ENCODE peak calls at places on chromosomes 6 and 20, in four cellular contexts. One of them, this sample, is unnamed.

GRCh38 chr20:36754656-36755222 is 8.8 kb upstream of the NDRG3 start:
- DNase-seq in endothelial cell: peak
- DNase-seq in Calu3: peak
- DNase-seq in Peyer's patch: no peak
- DNase-seq in this sample: peak

GRCh38 chr20:46111028-46111835 is 6.9 kb upstream of the CD40 start:
- DNase-seq in endothelial cell: no peak
- DNase-seq in Calu3: no peak
- DNase-seq in Peyer's patch: no peak
- DNase-seq in this sample: peak

GRCh38 chr6:160788806-160789205 is 86.8 kb downstream of the PLG start:
- DNase-seq in endothelial cell: no peak
- DNase-seq in Calu3: no peak
- DNase-seq in Peyer's patch: no peak
- DNase-seq in this sample: no peak

GRCh38 chr6:87756858-87757257 is 54.8 kb upstream of the AKIRIN2 start:
- DNase-seq in endothelial cell: no peak
- DNase-seq in Calu3: no peak
- DNase-seq in Peyer's patch: no peak
- DNase-seq in this sample: peak

GRCh38 chr6:33147807-33148666 is 44.2 kb downstream of the COL11A2 start:
- DNase-seq in endothelial cell: no peak
- DNase-seq in Calu3: peak
- DNase-seq in Peyer's patch: no peak
- DNase-seq in this sample: no peak

GRCh38 chr20:32252189-32252588 is 25.3 kb upstream of the KIF3B start:
- DNase-seq in endothelial cell: no peak
- DNase-seq in Calu3: no peak
- DNase-seq in Peyer's patch: no peak
- DNase-seq in this sample: no peak

GRCh38 chr6:1498491-1499113 is 109.2 kb downstream of the FOXF2 start:
- DNase-seq in endothelial cell: no peak
- DNase-seq in Calu3: no peak
- DNase-seq in Peyer's patch: no peak
- DNase-seq in this sample: no peak

GRCh38 chr20:62953839-62954703 is 1.6 kb downstream of the SLC17A9 start:
- DNase-seq in endothelial cell: peak
- DNase-seq in Calu3: no peak
- DNase-seq in Peyer's patch: peak
- DNase-seq in this sample: peak

GRCh38 chr20:62707981-62708521 is 585 bp upstream of the NTSR1 start:
- DNase-seq in endothelial cell: peak
- DNase-seq in Calu3: peak
- DNase-seq in Peyer's patch: no peak
- DNase-seq in this sample: no peak

GRCh38 chr6:138523347-138524210 is 24.3 kb upstream of the NHSL1 start:
- DNase-seq in endothelial cell: no peak
- DNase-seq in Calu3: no peak
- DNase-seq in Peyer's patch: no peak
- DNase-seq in this sample: no peak

GRCh38 chr20:15899972-15900371 is 673.3 kb downstream of the KIF16B start:
- DNase-seq in endothelial cell: no peak
- DNase-seq in Calu3: no peak
- DNase-seq in Peyer's patch: no peak
- DNase-seq in this sample: no peak

GRCh38 chr6:436308-437041 is 44.9 kb downstream of the IRF4 start:
- DNase-seq in endothelial cell: no peak
- DNase-seq in Calu3: no peak
- DNase-seq in Peyer's patch: no peak
- DNase-seq in this sample: no peak

DNA sequence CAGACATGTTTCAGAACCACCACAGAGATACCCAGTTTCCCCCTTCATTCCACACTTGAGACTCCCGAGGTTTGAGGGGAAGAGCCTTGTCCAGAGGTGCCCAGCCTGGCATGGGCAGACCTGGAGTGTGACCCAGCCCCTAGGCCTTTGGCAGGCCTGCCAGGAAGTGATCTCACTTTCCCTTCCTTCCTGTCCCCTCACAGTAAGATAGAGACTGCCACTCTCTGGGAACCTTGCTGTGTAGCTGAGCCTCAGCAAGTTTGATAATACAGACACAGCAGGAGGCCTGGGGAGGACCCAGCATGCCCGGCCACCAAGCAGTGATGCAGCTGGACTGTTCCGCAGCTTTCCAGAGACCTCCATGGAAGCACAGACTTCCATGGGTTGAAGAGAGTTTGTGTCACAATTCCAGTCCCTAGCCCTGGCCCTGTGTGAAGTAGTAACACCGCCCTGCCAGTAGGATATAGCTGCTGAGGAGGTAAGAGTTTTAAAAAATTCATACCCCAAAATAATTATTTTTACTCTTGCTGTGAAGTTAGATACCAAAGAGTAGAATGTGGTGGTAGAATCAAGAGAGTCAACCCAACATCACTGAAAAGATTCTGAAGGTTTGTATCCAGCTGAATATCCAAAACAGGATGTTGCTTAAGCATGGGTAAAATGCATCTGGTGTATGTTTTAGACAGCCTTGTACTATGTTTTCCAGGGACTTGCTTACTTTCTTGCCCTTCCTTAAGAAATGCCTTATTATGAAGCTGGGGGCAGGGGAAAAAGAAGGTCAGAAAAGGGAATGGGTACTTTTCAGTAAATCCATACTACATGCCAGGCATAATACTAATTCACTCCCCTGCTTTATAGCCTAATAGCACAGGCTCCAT is 16.3 kb downstream of the PKIG start:
- DNase-seq in endothelial cell: no peak
- DNase-seq in Calu3: no peak
- DNase-seq in Peyer's patch: no peak
- DNase-seq in this sample: no peak
- TF ChIP-seq CTCF in endothelial cell: peak
- TF ChIP-seq CTCF in Calu3: no peak
- TF ChIP-seq CTCF in Peyer's patch: no peak
- TF ChIP-seq CTCF in this sample: no peak

GRCh38 chr6:96897396-96898240 is at the start of gene NDUFAF4:
- DNase-seq in endothelial cell: peak
- DNase-seq in Calu3: peak
- DNase-seq in Peyer's patch: peak
- DNase-seq in this sample: peak

GRCh38 chr6:96899599-96899998 is 1.9 kb upstream of the NDUFAF4 start:
- DNase-seq in endothelial cell: no peak
- DNase-seq in Calu3: no peak
- DNase-seq in Peyer's patch: no peak
- DNase-seq in this sample: no peak

GRCh38 chr6:96900873-96901272 is 3.2 kb upstream of the NDUFAF4 start:
- DNase-seq in endothelial cell: no peak
- DNase-seq in Calu3: no peak
- DNase-seq in Peyer's patch: no peak
- DNase-seq in this sample: no peak

GRCh38 chr6:96898241-96898851 is 655 bp upstream of the NDUFAF4 start:
- DNase-seq in endothelial cell: no peak
- DNase-seq in Calu3: peak
- DNase-seq in Peyer's patch: no peak
- DNase-seq in this sample: no peak

DNA sequence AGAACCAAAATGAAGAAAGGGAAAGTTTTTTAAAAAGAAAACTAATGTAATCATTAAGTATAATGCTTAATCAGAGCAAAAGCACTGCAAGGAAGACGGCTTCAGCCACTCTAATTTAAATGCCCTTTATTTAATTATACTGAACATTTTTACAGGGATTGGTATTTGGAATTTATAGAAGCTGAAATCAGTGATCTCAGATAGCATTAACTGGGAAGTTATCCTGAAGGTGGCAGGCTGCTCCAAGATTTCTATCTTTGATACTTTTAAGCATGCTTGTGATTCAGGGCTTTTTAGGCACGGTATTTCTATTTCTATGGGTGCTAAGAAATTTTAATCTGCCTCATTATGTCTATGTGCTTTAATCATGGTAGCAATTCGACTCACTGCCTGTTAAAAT is 1.3 kb upstream of the NDUFAF4 start:
- DNase-seq in endothelial cell: peak
- DNase-seq in Calu3: peak
- DNase-seq in Peyer's patch: no peak
- DNase-seq in this sample: peak
- TF ChIP-seq CTCF in endothelial cell: no peak
- TF ChIP-seq CTCF in Calu3: no peak
- TF ChIP-seq CTCF in Peyer's patch: peak
- TF ChIP-seq CTCF in this sample: peak

GRCh38 chr6:145733770-145734169 is 1.6 kb downstream of the EPM2A start:
- DNase-seq in endothelial cell: no peak
- DNase-seq in Calu3: no peak
- DNase-seq in Peyer's patch: no peak
- DNase-seq in this sample: no peak

GRCh38 chr6:145733207-145733606 is 2.1 kb downstream of the EPM2A start:
- DNase-seq in endothelial cell: no peak
- DNase-seq in Calu3: no peak
- DNase-seq in Peyer's patch: no peak
- DNase-seq in this sample: no peak

GRCh38 chr6:145734486-145735355 is 599 bp downstream of the EPM2A start:
- DNase-seq in endothelial cell: peak
- DNase-seq in Calu3: peak
- DNase-seq in Peyer's patch: peak
- DNase-seq in this sample: peak

GRCh38 chr6:145736854-145737181 is 1.5 kb upstream of the EPM2A start:
- DNase-seq in endothelial cell: no peak
- DNase-seq in Calu3: no peak
- DNase-seq in Peyer's patch: no peak
- DNase-seq in this sample: peak

GRCh38 chr6:145735356-145736165 is at the start of gene EPM2A:
- DNase-seq in endothelial cell: peak
- DNase-seq in Calu3: peak
- DNase-seq in Peyer's patch: peak
- DNase-seq in this sample: peak
- TF ChIP-seq CTCF in endothelial cell: no peak
- TF ChIP-seq CTCF in Calu3: no peak
- TF ChIP-seq CTCF in Peyer's patch: peak
- TF ChIP-seq CTCF in this sample: no peak

GRCh38 chr6:105509506-105510331 is 106.8 kb upstream of the PREP start:
- DNase-seq in endothelial cell: peak
- DNase-seq in Calu3: no peak
- DNase-seq in Peyer's patch: no peak
- DNase-seq in this sample: no peak
- TF ChIP-seq CTCF in endothelial cell: no peak
- TF ChIP-seq CTCF in Calu3: no peak
- TF ChIP-seq CTCF in Peyer's patch: no peak
- TF ChIP-seq CTCF in this sample: no peak

GRCh38 chr6:49799090-49799489 is 12.0 kb upstream of the PGK2 start:
- DNase-seq in endothelial cell: no peak
- DNase-seq in Calu3: no peak
- DNase-seq in Peyer's patch: no peak
- DNase-seq in this sample: no peak
- TF ChIP-seq CTCF in endothelial cell: no peak
- TF ChIP-seq CTCF in Calu3: no peak
- TF ChIP-seq CTCF in Peyer's patch: no peak
- TF ChIP-seq CTCF in this sample: no peak

DNA sequence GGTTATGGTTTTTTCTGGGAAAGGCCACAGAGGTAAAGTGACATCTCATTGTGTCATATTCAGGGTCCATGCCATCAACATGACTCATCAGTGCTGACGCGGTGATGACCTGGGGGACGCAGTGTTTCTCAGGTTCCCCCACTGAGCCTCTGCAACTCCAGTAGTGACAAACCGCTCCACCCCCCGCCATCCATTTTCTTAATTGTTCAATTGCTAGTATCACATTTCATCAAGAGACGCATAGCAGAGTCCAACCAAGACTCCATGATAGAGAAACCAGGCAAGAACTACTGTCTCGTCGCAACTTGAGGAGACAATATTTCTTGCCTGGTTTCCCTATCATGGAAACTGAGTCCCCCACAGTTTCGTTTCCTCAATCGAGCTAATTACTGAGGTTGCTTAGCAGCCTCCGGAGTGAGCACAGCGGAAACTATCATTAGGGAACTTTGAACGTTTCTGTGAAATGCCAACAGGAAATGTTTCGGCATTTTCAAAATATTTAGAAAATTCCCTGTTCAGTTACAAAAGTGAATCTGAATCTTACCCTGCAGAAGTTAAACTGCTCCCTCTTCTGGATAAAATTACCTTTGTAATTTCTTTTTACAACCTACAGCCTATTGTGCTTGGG is 12.2 kb upstream of the SERPINB1 start:
- DNase-seq in endothelial cell: no peak
- DNase-seq in Calu3: peak
- DNase-seq in Peyer's patch: peak
- DNase-seq in this sample: peak
- TF ChIP-seq CTCF in endothelial cell: peak
- TF ChIP-seq CTCF in Calu3: no peak
- TF ChIP-seq CTCF in Peyer's patch: peak
- TF ChIP-seq CTCF in this sample: peak

DNA sequence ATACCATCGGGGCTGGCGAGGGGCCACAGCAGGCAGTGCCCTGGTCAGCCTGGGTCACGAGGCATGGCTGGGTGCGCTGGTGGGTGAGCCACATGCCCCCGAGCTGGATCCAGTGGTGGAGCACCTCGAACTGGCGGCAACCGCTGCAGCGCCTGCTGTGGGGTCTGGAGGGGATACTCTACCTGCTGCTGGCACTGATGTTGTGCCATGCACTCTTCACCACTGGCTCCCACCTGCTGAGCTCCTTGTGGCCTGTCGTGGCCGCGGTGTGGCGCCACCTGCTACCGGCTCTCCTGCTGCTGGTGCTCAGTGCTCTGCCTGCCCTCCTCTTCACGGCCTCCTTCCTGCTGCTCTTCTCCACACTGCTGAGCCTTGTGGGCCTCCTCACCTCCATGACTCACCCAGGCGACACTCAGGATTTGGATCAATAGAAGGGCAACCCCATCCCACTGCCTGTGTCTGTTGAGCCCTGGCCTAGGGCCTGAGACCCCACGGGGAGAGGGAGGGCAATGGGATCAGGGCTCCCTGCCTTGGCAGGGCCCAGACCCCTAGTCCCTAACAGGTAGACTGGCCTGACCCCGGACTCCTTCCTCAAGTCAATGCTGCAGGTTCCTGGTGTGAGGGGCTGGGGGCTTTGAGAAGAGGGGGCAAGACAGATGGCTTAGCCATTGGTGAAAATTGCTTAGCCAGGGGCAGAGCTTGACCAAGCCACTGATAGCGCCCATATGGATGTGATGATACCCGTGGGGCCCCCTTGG is 598 bp downstream of the TMEM239 start:
- DNase-seq in endothelial cell: no peak
- DNase-seq in Calu3: no peak
- DNase-seq in Peyer's patch: no peak
- DNase-seq in this sample: no peak
- TF ChIP-seq CTCF in endothelial cell: no peak
- TF ChIP-seq CTCF in Calu3: no peak
- TF ChIP-seq CTCF in Peyer's patch: no peak
- TF ChIP-seq CTCF in this sample: no peak